ENCODE peak calls at places on chromosomes 12 and 14, in five cellular contexts. S is A549, N is GM12878, D is HepG2, E is K562. B is an unnamed sample.

GRCh38 chr12:43758247-43758727 is 303 bp downstream of the PUS7L start:
- DNase-seq in S (no peak), D (peak; percentile 37), E (peak; percentile 56), N (peak; percentile 17), B (peak; percentile 16)

GRCh38 chr12:110109037-110109836 is 14.9 kb upstream of the IFT81 start:
- DNase-seq in E (no peak), D (peak; percentile 93), N (no peak), S (peak; percentile 100), B (peak; percentile 22)

GRCh38 chr12:89499857-89500256 is 24.7 kb downstream of the GALNT4 start:
- DNase-seq in N (no peak), S (no peak), D (no peak), E (no peak), B (no peak)

GRCh38 chr14:71588028-71588427 is 344.2 kb upstream of the RGS6 start:
- DNase-seq in E (no peak), S (no peak), D (no peak), N (no peak), B (no peak)

GRCh38 chr14:65879218-65880009 is 466.9 kb downstream of the FUT8 start:
- DNase-seq in S (peak; percentile 45), D (no peak), N (no peak), E (no peak), B (no peak)

GRCh38 chr14:63483315-63483714 is 59.9 kb downstream of the PPP2R5E start:
- DNase-seq in N (no peak), D (no peak), E (no peak), S (no peak), B (no peak)

GRCh38 chr14:102675396-102675795 is 82.9 kb downstream of the RCOR1 start:
- DNase-seq in D (no peak), N (no peak), S (no peak), E (no peak), B (no peak)

GRCh38 chr12:52197371-52198231 is 5.8 kb upstream of the KRT80 start:
- DNase-seq in N (no peak), S (no peak), D (no peak), E (no peak), B (no peak)

GRCh38 chr12:114580306-114580705 is 103.7 kb downstream of the TBX3 start:
- DNase-seq in E (no peak), D (no peak), S (no peak), N (no peak), B (no peak)

GRCh38 chr12:50132505-50133135 is 20.6 kb downstream of the COX14 start:
- DNase-seq in D (peak; percentile 48), N (no peak), S (no peak), E (no peak), B (no peak)

GRCh38 chr14:61042220-61042619 is 61.2 kb downstream of the SLC38A6 start:
- DNase-seq in D (peak; percentile 83), E (no peak), S (no peak), N (no peak), B (no peak)

GRCh38 chr14:26598672-26599131 is 869 bp upstream of the NOVA1 start:
- DNase-seq in N (no peak), S (peak; percentile 10), E (no peak), D (no peak), B (no peak)

GRCh38 chr12:116426391-116427136 is 132.6 kb upstream of the MAP1LC3B2 start:
- DNase-seq in E (peak; percentile 43), N (no peak), S (peak; percentile 98), D (no peak), B (peak; percentile 69)

GRCh38 chr12:124053855-124054254 is 80.8 kb downstream of the ZNF664 start:
- DNase-seq in N (no peak), S (peak; percentile 73), E (peak; percentile 43), D (peak; percentile 52), B (peak; percentile 70)

GRCh38 chr12:31570880-31571279 is 20.1 kb downstream of the DENND5B start:
- DNase-seq in S (no peak), N (no peak), E (no peak), D (peak; percentile 45), B (no peak)

GRCh38 chr14:105909046-105909827 is 382.9 kb downstream of the TMEM121 start:
- DNase-seq in E (no peak), D (no peak), S (no peak), N (no peak), B (no peak)

GRCh38 chr12:68861890-68862289 is 53.9 kb downstream of the MDM2 start:
- DNase-seq in E (no peak), D (no peak), N (no peak), S (no peak), B (no peak)

GRCh38 chr12:100738086-100738485 is 56.5 kb upstream of the ANO4 start:
- DNase-seq in E (no peak), N (no peak), D (no peak), S (no peak), B (no peak)

GRCh38 chr12:84276215-84276614 is 636.4 kb downstream of the SLC6A15 start:
- DNase-seq in D (no peak), E (no peak), N (no peak), S (no peak), B (no peak)

GRCh38 chr14:102498005-102498677 is 11.4 kb downstream of the ANKRD9 start:
- DNase-seq in S (peak; percentile 32), D (no peak), E (no peak), N (no peak), B (peak; percentile 68)

GRCh38 chr12:64088431-64089349 is 133.4 kb downstream of the KICS2 start:
- DNase-seq in S (peak; percentile 94), N (no peak), D (peak; percentile 39), E (peak; percentile 10), B (no peak)

GRCh38 chr12:53985900-53986685 is 1.1 kb downstream of the HOXC10 start:
- DNase-seq in D (no peak), N (no peak), S (no peak), E (no peak), B (no peak)

GRCh38 chr14:53432378-53432802 is 279.3 kb upstream of the DDHD1 start:
- DNase-seq in S (peak; percentile 55), D (peak; percentile 59), N (no peak), E (peak; percentile 4), B (peak; percentile 60)

GRCh38 chr12:57239587-57240068 is 10.1 kb downstream of the SHMT2 start:
- DNase-seq in N (no peak), S (no peak), E (no peak), D (no peak), B (no peak)

GRCh38 chr12:57238854-57239554 is 9.5 kb downstream of the SHMT2 start:
- DNase-seq in N (no peak), S (peak; percentile 92), E (peak; percentile 96), D (peak; percentile 68), B (peak; percentile 90)

GRCh38 chr12:57241556-57242310 is 9.3 kb downstream of the STAC3 start:
- DNase-seq in D (no peak), E (no peak), S (no peak), N (no peak), B (peak; percentile 21)

GRCh38 chr12:57240926-57241555 is 9.9 kb downstream of the STAC3 start:
- DNase-seq in E (no peak), S (peak; percentile 59), N (no peak), D (no peak), B (peak; percentile 71)

GRCh38 chr12:57240069-57240921 is 10.7 kb downstream of the STAC3 start:
- DNase-seq in S (peak; percentile 65), D (no peak), E (peak; percentile 49), N (no peak), B (peak; percentile 52)
- TF ChIP-seq ESRRA in S (no peak), D (no peak), E (no peak), N (no peak), B (no peak)

DNA sequence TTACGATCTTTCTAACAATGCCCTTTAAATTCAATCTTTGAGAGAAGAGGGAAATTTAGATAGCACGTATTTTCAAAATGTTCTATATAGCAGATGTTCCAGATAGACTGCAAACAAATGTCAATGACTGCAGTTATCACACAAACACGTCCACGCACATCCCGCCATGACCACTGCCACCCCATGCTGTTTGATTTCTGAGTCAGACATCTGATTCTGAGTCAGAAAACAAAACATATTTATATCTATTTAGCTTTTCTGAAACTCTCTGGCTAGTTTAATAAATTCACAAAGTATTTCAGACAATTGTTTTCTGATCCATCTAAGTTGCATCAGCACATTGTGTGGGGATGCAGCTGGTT is 105.9 kb upstream of the BCAT1 start:
- DNase-seq in D (no peak), E (no peak), S (no peak), N (no peak), B (no peak)
- TF ChIP-seq MAX in D (no peak), E (no peak), S (no peak), N (no peak), B (no peak)

GRCh38 chr12:32988982-32989381 is 92.4 kb upstream of the PKP2 start:
- DNase-seq in S (no peak), D (no peak), N (no peak), E (no peak), B (no peak)
- TF ChIP-seq ESRRA in S (no peak), D (no peak), N (no peak), E (no peak), B (no peak)

GRCh38 chr14:81406863-81407262 is 6.7 kb upstream of the STON2 start:
- DNase-seq in N (no peak), D (peak; percentile 11), S (no peak), E (no peak), B (no peak)
- TF ChIP-seq MAX in N (no peak), D (no peak), S (no peak), E (no peak), B (no peak)

GRCh38 chr14:69354383-69355154 is 43.5 kb downstream of the ERH start:
- DNase-seq in S (no peak), E (no peak), D (peak; percentile 16), N (peak; percentile 87), B (no peak)
- TF ChIP-seq ESRRA in S (no peak), E (no peak), D (no peak), N (no peak), B (no peak)

DNA sequence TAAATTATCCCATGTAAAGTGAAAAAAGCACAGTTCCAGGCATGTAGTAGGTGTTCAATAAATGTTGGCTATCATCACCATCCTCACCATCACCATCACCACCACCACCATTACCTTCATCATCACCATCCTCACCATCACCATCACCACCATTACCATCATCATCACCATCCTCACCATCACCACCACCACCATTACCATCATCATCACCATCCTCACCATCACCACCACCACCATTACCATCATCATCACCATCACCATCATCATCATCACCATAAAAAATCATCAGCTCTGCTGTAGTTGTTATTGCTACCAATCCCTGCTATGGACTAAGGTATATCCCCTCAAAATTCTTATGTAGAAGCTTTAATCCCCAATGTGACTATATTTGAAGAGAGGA is 15.1 kb downstream of the ISCU start:
- DNase-seq in S (no peak), N (no peak), D (no peak), E (no peak), B (no peak)
- TF ChIP-seq MAX in S (no peak), N (no peak), D (no peak), E (no peak), B (no peak)

DNA sequence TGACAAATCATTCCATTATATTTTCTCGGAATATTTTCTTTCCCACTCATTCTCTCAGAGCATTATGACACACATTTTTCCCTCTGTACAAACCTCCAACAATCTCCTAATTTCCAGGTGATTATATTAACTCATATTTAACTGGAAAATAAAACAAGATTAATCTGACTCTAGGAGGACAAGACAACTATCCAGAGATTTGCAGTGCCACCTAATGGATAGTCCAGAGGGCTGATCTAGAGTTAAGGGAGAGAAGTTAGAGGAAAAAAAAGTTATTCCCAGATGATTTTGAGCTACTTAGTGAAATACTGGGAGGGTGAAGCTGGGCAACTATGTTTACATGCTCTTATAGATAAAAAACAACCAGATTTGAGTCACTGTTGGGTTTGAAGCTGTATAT is 161.7 kb downstream of the ALX1 start:
- DNase-seq in D (peak; percentile 9), N (no peak), S (peak; percentile 49), E (no peak), B (no peak)
- TF ChIP-seq ESRRA in D (no peak), N (no peak), S (no peak), E (no peak), B (no peak)

B was measured in WTC11.